ENCODE peak calls at places on chromosome X, in six cellular contexts. K is sigmoid colon, Z is SJSA1, W is adrenal gland, A is tibial nerve, B is left ventricle myocardium inferior. S is an unnamed sample. For H3K36me3, the result is how much of the 10 kb centered on the place peaks cover.

GRCh38 chrX:152641256-152641875 is 3.7 kb downstream of the GABRQ start:
- DNase-seq in K (no peak), W (no peak), B (no peak), A (no peak), Z (no peak), S (peak)

GRCh38 chrX:150361777-150362351 is 1.3 kb upstream of the MAMLD1 start:
- DNase-seq in B (no peak), W (peak), Z (peak), A (no peak), K (peak), S (peak)

GRCh38 chrX:136260801-136261200 is 9.6 kb upstream of the MAP7D3 start:
- DNase-seq in A (no peak), W (no peak), Z (peak), B (no peak), K (no peak), S (no peak)

GRCh38 chrX:38899650-38900049 is 98.4 kb downstream of the MID1IP1 start:
- DNase-seq in W (no peak), K (no peak), A (no peak), B (no peak), Z (no peak), S (no peak)

GRCh38 chrX:129360175-129360574 is 163.1 kb downstream of the SMARCA1 start:
- DNase-seq in B (no peak), A (peak), K (no peak), Z (peak), W (peak), S (no peak)

GRCh38 chrX:97685753-97686152 is 802.0 kb downstream of the RPA4 start:
- DNase-seq in K (no peak), B (no peak), W (peak), A (no peak), Z (peak), S (no peak)

GRCh38 chrX:2549874-2550273 is 49.1 kb upstream of the DHRSX start:
- DNase-seq in K (no peak), B (no peak), W (no peak), A (no peak), Z (no peak), S (no peak)

GRCh38 chrX:136162827-136163427 is 15.6 kb downstream of the FHL1 start:
- DNase-seq in A (no peak), K (peak), W (peak), B (peak), Z (peak), S (no peak)

GRCh38 chrX:105189093-105189492 is 31.4 kb downstream of the TEX13A start:
- DNase-seq in B (no peak), K (no peak), Z (no peak), A (no peak), W (no peak), S (no peak)

DNA sequence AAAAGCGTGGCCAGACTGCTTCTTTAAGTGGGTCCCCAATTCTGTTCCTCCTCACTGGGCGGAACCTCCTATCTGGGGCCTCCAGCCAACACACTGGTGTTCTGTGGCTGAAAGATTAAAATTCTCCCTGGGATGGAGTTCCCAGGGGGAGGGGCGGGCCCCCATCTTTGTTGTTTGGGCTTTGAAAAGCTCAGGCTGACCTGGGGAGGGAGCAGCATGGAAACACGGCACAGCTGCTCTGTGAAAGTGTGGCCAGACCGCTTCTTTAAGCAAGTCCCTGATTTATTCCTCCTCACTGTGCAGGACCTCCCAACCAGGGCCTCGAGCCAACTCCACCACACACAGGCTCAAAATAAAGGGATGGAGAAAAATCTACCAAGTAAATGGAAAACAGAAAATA is 219.5 kb downstream of the TMEM47 start:
- DNase-seq in Z (no peak), B (peak), K (peak), A (peak), W (no peak), S (no peak)
- H3K36me3 ChIP-seq in Z (under half), B (under half), K (under half), A (under half), W (under half), S (under half)

GRCh38 chrX:101160001-101160400 is 59.6 kb upstream of the DRP2 start:
- DNase-seq in A (no peak), K (no peak), W (no peak), Z (no peak), B (no peak), S (no peak)
- H3K36me3 ChIP-seq in A (under half), K (under half), W (under half), Z (under half), B (under half), S (under half)

DNA sequence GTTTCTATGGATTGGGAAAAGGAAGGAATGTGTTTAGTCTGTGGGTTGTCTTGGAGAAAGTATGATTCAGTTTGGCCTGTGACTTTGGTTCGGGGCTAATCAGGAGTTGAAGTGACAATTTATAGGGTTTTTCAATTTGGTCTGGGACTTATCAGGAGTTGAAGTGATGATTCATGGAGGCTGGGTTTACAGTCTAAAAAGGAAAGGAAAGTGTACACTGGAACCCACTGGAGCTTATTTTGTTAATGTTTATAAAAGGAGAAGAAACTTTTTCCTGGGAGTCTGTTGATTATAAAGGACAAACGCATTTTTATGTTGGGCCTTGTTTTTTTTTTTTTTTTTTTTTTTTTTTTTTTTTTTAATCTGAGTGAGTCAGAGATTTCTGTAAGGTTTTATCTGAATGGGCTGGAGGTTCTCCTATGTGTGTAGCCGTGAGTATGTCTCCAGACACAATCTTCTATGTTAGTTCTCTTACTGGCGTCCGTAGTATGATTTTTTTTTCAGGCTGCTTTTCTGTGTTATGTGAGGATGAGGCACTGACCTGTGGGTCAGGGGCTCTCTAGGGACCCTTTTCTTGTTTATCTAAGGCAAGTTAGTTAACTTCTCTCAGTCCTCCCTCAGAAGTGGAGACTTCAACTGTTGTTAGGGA is 33.0 kb upstream of the RAB9B start:
- DNase-seq in B (no peak), Z (peak), W (no peak), A (no peak), K (no peak), S (no peak)
- H3K36me3 ChIP-seq in B (under half), Z (under half), W (under half), A (under half), K (under half), S (under half)

DNA sequence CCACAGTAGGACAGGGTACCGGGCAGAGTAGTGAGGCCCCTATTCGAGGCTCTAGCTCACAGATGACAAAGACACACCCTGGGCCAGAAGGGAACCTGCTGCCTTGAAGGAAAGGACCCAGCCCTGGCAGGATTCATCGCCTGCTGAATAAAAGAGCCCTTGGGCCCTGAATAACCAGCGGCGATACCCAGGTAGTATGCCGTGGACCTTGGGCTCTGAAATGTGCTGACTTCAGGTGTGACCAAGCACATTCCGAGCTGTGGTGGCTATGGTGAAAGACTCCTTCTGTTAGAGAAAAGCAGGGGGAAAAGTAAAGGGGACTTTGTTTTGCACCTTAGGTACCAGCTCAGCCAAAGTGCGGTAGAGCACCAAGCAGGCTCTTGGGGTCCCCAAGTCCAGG is 14.5 kb downstream of the MED14 start:
- DNase-seq in W (no peak), Z (no peak), B (no peak), A (no peak), K (no peak), S (no peak)
- H3K36me3 ChIP-seq in W (under half), Z (under half), B (under half), A (under half), K (under half), S (under half)

GRCh38 chrX:1434871-1435240 is 17.9 kb downstream of the ASMTL start:
- DNase-seq in B (no peak), Z (no peak), K (peak), W (no peak), A (no peak), S (no peak)
- H3K36me3 ChIP-seq in B (half or more), Z (under half), K (under half), W (under half), A (half or more), S (under half)

GRCh38 chrX:53211391-53211978 is 13.5 kb downstream of the KDM5C start:
- DNase-seq in Z (no peak), A (no peak), W (no peak), B (no peak), K (no peak), S (no peak)
- H3K36me3 ChIP-seq in Z (half or more), A (half or more), W (half or more), B (half or more), K (under half), S (half or more)

GRCh38 chrX:45083314-45083713 is 117.4 kb downstream of the DIPK2B start:
- DNase-seq in Z (no peak), K (no peak), A (no peak), W (no peak), B (no peak), S (no peak)
- H3K36me3 ChIP-seq in Z (under half), K (under half), A (under half), W (under half), B (under half), S (under half)

DNA sequence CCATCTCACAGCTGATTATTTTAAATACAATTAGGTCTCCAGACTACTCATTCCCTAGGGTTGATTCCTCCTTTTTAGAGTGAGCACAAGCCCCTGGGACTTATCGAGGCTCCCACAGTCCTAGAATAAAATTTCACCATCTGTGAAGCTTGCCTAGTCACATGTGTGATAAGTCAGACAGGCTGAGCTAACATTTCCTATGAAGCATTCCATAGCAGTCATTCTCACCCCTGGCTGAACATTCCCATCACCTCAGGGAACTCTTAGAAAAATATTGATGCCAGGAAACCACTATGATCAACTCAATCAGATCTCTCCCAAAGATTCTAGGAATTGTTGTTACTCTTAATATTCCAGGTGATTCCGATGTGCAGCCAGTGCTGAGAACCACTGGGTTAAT is 37.7 kb downstream of the ARHGEF9 start:
- DNase-seq in A (no peak), K (no peak), B (no peak), Z (no peak), W (no peak), S (no peak)
- H3K36me3 ChIP-seq in A (under half), K (under half), B (under half), Z (under half), W (under half), S (under half)

DNA sequence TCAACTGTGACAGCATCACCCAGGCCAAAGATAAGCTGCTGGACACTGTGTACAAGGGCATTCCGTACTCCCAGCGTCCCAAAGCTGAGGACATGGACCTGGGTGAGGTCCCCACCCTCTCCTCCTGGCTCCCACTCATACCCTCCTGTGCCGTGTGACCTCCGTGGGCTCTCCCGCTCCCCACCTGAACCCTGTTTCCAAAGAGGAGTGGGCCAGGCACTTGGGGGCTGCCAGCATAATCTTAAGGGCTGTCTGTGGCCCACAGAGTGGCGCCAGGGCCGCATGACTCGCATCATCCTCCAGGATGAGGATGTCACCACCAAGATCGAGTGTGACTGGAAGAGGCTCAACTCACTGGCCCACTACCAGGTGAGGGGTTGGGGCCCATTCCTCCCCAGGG is 10.0 kb downstream of the LAGE3 start:
- DNase-seq in Z (no peak), K (no peak), A (no peak), B (no peak), W (no peak), S (no peak)
- H3K36me3 ChIP-seq in Z (under half), K (under half), A (half or more), B (under half), W (half or more), S (under half)